ENCODE peak calls at places on chromosome 2, in five cellular contexts. One of them, this sample, is unnamed.

GRCh38 chr2:20524412-20525040 is 77.7 kb downstream of the RHOB start:
- DNase-seq in naive thymus-derived CD8-positive, alpha-beta T cell: peak; percentile 11
- DNase-seq in foreskin fibroblast: no peak
- DNase-seq in right cardiac atrium: peak; percentile 70
- DNase-seq in OCI-M1: peak; percentile 85
- DNase-seq in this sample: no peak

GRCh38 chr2:53475766-53476165 is 291.8 kb upstream of the CHAC2 start:
- DNase-seq in naive thymus-derived CD8-positive, alpha-beta T cell: no peak
- DNase-seq in foreskin fibroblast: no peak
- DNase-seq in right cardiac atrium: no peak
- DNase-seq in OCI-M1: no peak
- DNase-seq in this sample: no peak

GRCh38 chr2:43462866-43463641 is 132.8 kb downstream of the THADA start:
- DNase-seq in naive thymus-derived CD8-positive, alpha-beta T cell: no peak
- DNase-seq in foreskin fibroblast: no peak
- DNase-seq in right cardiac atrium: no peak
- DNase-seq in OCI-M1: no peak
- DNase-seq in this sample: peak; percentile 66

GRCh38 chr2:3045318-3045921 is 332.2 kb downstream of the EIPR1 start:
- DNase-seq in naive thymus-derived CD8-positive, alpha-beta T cell: no peak
- DNase-seq in foreskin fibroblast: no peak
- DNase-seq in right cardiac atrium: no peak
- DNase-seq in OCI-M1: no peak
- DNase-seq in this sample: no peak

GRCh38 chr2:15721411-15722094 is 129.9 kb downstream of the DDX1 start:
- DNase-seq in naive thymus-derived CD8-positive, alpha-beta T cell: no peak
- DNase-seq in foreskin fibroblast: no peak
- DNase-seq in right cardiac atrium: no peak
- DNase-seq in OCI-M1: no peak
- DNase-seq in this sample: no peak

GRCh38 chr2:240452471-240453256 is 17.2 kb downstream of the GPC1 start:
- DNase-seq in naive thymus-derived CD8-positive, alpha-beta T cell: no peak
- DNase-seq in foreskin fibroblast: peak; percentile 60
- DNase-seq in right cardiac atrium: peak; percentile 76
- DNase-seq in OCI-M1: peak; percentile 63
- DNase-seq in this sample: no peak

GRCh38 chr2:215657844-215658243 is 222.0 kb upstream of the FN1 start:
- DNase-seq in naive thymus-derived CD8-positive, alpha-beta T cell: no peak
- DNase-seq in foreskin fibroblast: peak; percentile 96
- DNase-seq in right cardiac atrium: no peak
- DNase-seq in OCI-M1: no peak
- DNase-seq in this sample: peak; percentile 84

GRCh38 chr2:224611938-224612337 is 26.8 kb upstream of the CUL3 start:
- DNase-seq in naive thymus-derived CD8-positive, alpha-beta T cell: no peak
- DNase-seq in foreskin fibroblast: no peak
- DNase-seq in right cardiac atrium: no peak
- DNase-seq in OCI-M1: no peak
- DNase-seq in this sample: no peak

GRCh38 chr2:221097568-221097915 is 474.6 kb downstream of the EPHA4 start:
- DNase-seq in naive thymus-derived CD8-positive, alpha-beta T cell: no peak
- DNase-seq in foreskin fibroblast: no peak
- DNase-seq in right cardiac atrium: no peak
- DNase-seq in OCI-M1: no peak
- DNase-seq in this sample: peak; percentile 65

GRCh38 chr2:24010477-24011277 is 792 bp downstream of the MFSD2B start:
- DNase-seq in naive thymus-derived CD8-positive, alpha-beta T cell: no peak
- DNase-seq in foreskin fibroblast: no peak
- DNase-seq in right cardiac atrium: no peak
- DNase-seq in OCI-M1: peak; percentile 90
- DNase-seq in this sample: no peak

GRCh38 chr2:107685587-107685986 is 141.1 kb upstream of the RGPD4 start:
- DNase-seq in naive thymus-derived CD8-positive, alpha-beta T cell: no peak
- DNase-seq in foreskin fibroblast: no peak
- DNase-seq in right cardiac atrium: no peak
- DNase-seq in OCI-M1: no peak
- DNase-seq in this sample: no peak

GRCh38 chr2:206154197-206154596 is 5.0 kb downstream of the NDUFS1 start:
- DNase-seq in naive thymus-derived CD8-positive, alpha-beta T cell: no peak
- DNase-seq in foreskin fibroblast: no peak
- DNase-seq in right cardiac atrium: no peak
- DNase-seq in OCI-M1: peak; percentile 47
- DNase-seq in this sample: no peak

GRCh38 chr2:238777369-238778067 is 70.4 kb upstream of the TWIST2 start:
- DNase-seq in naive thymus-derived CD8-positive, alpha-beta T cell: no peak
- DNase-seq in foreskin fibroblast: no peak
- DNase-seq in right cardiac atrium: no peak
- DNase-seq in OCI-M1: no peak
- DNase-seq in this sample: no peak

GRCh38 chr2:88180594-88181240 is 10.6 kb downstream of the THNSL2 start:
- DNase-seq in naive thymus-derived CD8-positive, alpha-beta T cell: no peak
- DNase-seq in foreskin fibroblast: peak; percentile 33
- DNase-seq in right cardiac atrium: no peak
- DNase-seq in OCI-M1: no peak
- DNase-seq in this sample: no peak

GRCh38 chr2:44075536-44075935 is 79.7 kb upstream of the LRPPRC start:
- DNase-seq in naive thymus-derived CD8-positive, alpha-beta T cell: no peak
- DNase-seq in foreskin fibroblast: peak; percentile 83
- DNase-seq in right cardiac atrium: no peak
- DNase-seq in OCI-M1: no peak
- DNase-seq in this sample: peak; percentile 10

GRCh38 chr2:88181511-88181910 is 11.4 kb downstream of the THNSL2 start:
- DNase-seq in naive thymus-derived CD8-positive, alpha-beta T cell: no peak
- DNase-seq in foreskin fibroblast: no peak
- DNase-seq in right cardiac atrium: no peak
- DNase-seq in OCI-M1: no peak
- DNase-seq in this sample: no peak

GRCh38 chr2:20378891-20379519 is 28.4 kb upstream of the PUM2 start:
- DNase-seq in naive thymus-derived CD8-positive, alpha-beta T cell: no peak
- DNase-seq in foreskin fibroblast: peak; percentile 82
- DNase-seq in right cardiac atrium: peak; percentile 91
- DNase-seq in OCI-M1: peak; percentile 74
- DNase-seq in this sample: peak; percentile 70

This sample was measured in Caki2.